ENCODE peak calls at places on chromosomes 12 and 14, in four cellular contexts. A is GM23338, I is K562, W is HepG2. P is an unnamed sample.

GRCh38 chr12:131684015-131684725 is 26.7 kb upstream of the SFSWAP start:
- DNase-seq in A (no peak), I (no peak), W (no peak), P (no peak)

GRCh38 chr14:69648480-69649414 is 37.4 kb downstream of the SUSD6 start:
- DNase-seq in W (peak), I (no peak), A (no peak), P (peak)

GRCh38 chr12:40055227-40055579 is 50.7 kb downstream of the SLC2A13 start:
- DNase-seq in A (no peak), W (no peak), I (no peak), P (no peak)

GRCh38 chr12:80777587-80777986 is 60.9 kb downstream of the MYF5 start:
- DNase-seq in W (peak), I (no peak), A (no peak), P (no peak)

GRCh38 chr14:57391609-57392195 is 1.3 kb downstream of the NAA30 start:
- DNase-seq in A (no peak), W (no peak), I (no peak), P (no peak)

GRCh38 chr12:50401383-50402155 is 884 bp downstream of the LARP4 start:
- DNase-seq in I (peak), W (no peak), A (peak), P (no peak)

GRCh38 chr14:66117600-66117999 is 368.6 kb upstream of the CCDC196 start:
- DNase-seq in A (no peak), I (no peak), W (no peak), P (peak)

GRCh38 chr14:74902941-74903705 is 19.9 kb downstream of the RPS6KL1 start:
- DNase-seq in W (no peak), A (peak), I (no peak), P (no peak)

GRCh38 chr12:28699029-28699428 is 450.0 kb upstream of the FAR2 start:
- DNase-seq in W (no peak), A (no peak), I (no peak), P (no peak)

GRCh38 chr14:54364555-54365415 is 32.0 kb upstream of the CDKN3 start:
- DNase-seq in W (peak), A (no peak), I (no peak), P (no peak)

GRCh38 chr14:69938751-69939150 is 59.5 kb downstream of the SMOC1 start:
- DNase-seq in A (no peak), W (no peak), I (no peak), P (no peak)

GRCh38 chr12:79614730-79615129 is 76.0 kb downstream of the PAWR start:
- DNase-seq in A (no peak), W (no peak), I (no peak), P (no peak)

GRCh38 chr14:65101631-65102440 is 481 bp downstream of the MAX start:
- DNase-seq in A (peak), W (no peak), I (no peak), P (no peak)

GRCh38 chr12:110546339-110546738 is 36.8 kb downstream of the PPTC7 start:
- DNase-seq in I (no peak), A (no peak), W (no peak), P (no peak)

GRCh38 chr12:124611559-124612391 is 44.4 kb upstream of the NCOR2 start:
- DNase-seq in I (no peak), W (no peak), A (no peak), P (no peak)

GRCh38 chr12:38477341-38478090 is 160.9 kb downstream of the ALG10B start:
- DNase-seq in A (no peak), I (no peak), W (no peak), P (no peak)

GRCh38 chr12:70936414-70936813 is 15.9 kb upstream of the PTPRR start:
- DNase-seq in A (no peak), W (no peak), I (no peak), P (no peak)

GRCh38 chr12:114240288-114240687 is 165.7 kb downstream of the TBX5 start:
- DNase-seq in A (no peak), W (no peak), I (no peak), P (no peak)

GRCh38 chr14:88611878-88612277 is 49.0 kb downstream of the ZC3H14 start:
- DNase-seq in W (no peak), I (no peak), A (no peak), P (no peak)

GRCh38 chr14:63174760-63175191 is 29.5 kb upstream of the RHOJ start:
- DNase-seq in W (peak), I (peak), A (peak), P (peak)

GRCh38 chr12:46401703-46402102 is 29.1 kb upstream of the SLC38A2 start:
- DNase-seq in I (no peak), W (no peak), A (peak), P (no peak)

GRCh38 chr14:31456841-31457664 is at the start of gene DTD2:
- DNase-seq in A (peak), W (peak), I (peak), P (peak)

GRCh38 chr12:113837059-113837458 is 129.1 kb downstream of the RBM19 start:
- DNase-seq in I (no peak), A (no peak), W (no peak), P (no peak)

GRCh38 chr14:72752034-72752412 is 141.9 kb downstream of the DPF3 start:
- DNase-seq in I (no peak), A (no peak), W (no peak), P (no peak)

GRCh38 chr12:130706885-130707570 is 9.1 kb downstream of the RIMBP2 start:
- DNase-seq in I (no peak), A (no peak), W (no peak), P (no peak)

GRCh38 chr14:58663494-58664111 is 25.8 kb downstream of the DACT1 start:
- DNase-seq in A (peak), W (no peak), I (no peak), P (no peak)

GRCh38 chr12:67774983-67775587 is 126.5 kb downstream of the DYRK2 start:
- DNase-seq in I (no peak), W (no peak), A (no peak), P (no peak)

GRCh38 chr12:1216560-1216959 is 225.5 kb downstream of the ERC1 start:
- DNase-seq in W (no peak), A (no peak), I (no peak), P (no peak)

GRCh38 chr12:69821441-69822204 is 3.4 kb upstream of the MYRFL start:
- DNase-seq in A (no peak), W (no peak), I (no peak), P (no peak)

GRCh38 chr12:44224399-44224798 is 388.5 kb downstream of the TMEM117 start:
- DNase-seq in W (no peak), A (no peak), I (no peak), P (no peak)

GRCh38 chr12:85016423-85016822 is 19.7 kb downstream of the TSPAN19 start:
- DNase-seq in A (no peak), I (no peak), W (peak), P (peak)

GRCh38 chr14:45867046-45867894 is 614.3 kb upstream of the MIS18BP1 start:
- DNase-seq in A (no peak), I (no peak), W (no peak), P (no peak)

GRCh38 chr14:71472281-71472960 is 459.8 kb upstream of the RGS6 start:
- DNase-seq in A (no peak), W (no peak), I (no peak), P (no peak)

GRCh38 chr14:74578479-74578878 is 33.6 kb downstream of the LTBP2 start:
- DNase-seq in I (no peak), A (no peak), W (no peak), P (no peak)

GRCh38 chr14:49467091-49467490 is 119.1 kb downstream of the RPS29 start:
- DNase-seq in I (no peak), W (no peak), A (no peak), P (no peak)

GRCh38 chr14:49464885-49465284 is 121.3 kb downstream of the RPS29 start:
- DNase-seq in A (peak), W (peak), I (no peak), P (peak)

GRCh38 chr14:49460647-49461046 is 125.5 kb downstream of the RPS29 start:
- DNase-seq in A (no peak), I (no peak), W (no peak), P (no peak)

GRCh38 chr14:49461529-49462401 is 124.4 kb downstream of the RPS29 start:
- DNase-seq in W (peak), I (peak), A (peak), P (peak)

GRCh38 chr14:49463146-49463545 is 123.0 kb downstream of the RPS29 start:
- DNase-seq in I (no peak), A (no peak), W (no peak), P (no peak)
- TF ChIP-seq JUNB in I (no peak), A (no peak), W (no peak), P (no peak)

GRCh38 chr12:47687636-47688035 is 18.2 kb downstream of the RPAP3 start:
- DNase-seq in W (no peak), I (no peak), A (no peak), P (no peak)

GRCh38 chr12:47689215-47689614 is 16.6 kb downstream of the RPAP3 start:
- DNase-seq in A (no peak), W (no peak), I (no peak), P (no peak)

GRCh38 chr12:47686645-47687240 is 19.1 kb downstream of the RPAP3 start:
- DNase-seq in I (peak), A (peak), W (peak), P (peak)
- TF ChIP-seq JUNB in I (no peak), A (no peak), W (no peak), P (no peak)

DNA sequence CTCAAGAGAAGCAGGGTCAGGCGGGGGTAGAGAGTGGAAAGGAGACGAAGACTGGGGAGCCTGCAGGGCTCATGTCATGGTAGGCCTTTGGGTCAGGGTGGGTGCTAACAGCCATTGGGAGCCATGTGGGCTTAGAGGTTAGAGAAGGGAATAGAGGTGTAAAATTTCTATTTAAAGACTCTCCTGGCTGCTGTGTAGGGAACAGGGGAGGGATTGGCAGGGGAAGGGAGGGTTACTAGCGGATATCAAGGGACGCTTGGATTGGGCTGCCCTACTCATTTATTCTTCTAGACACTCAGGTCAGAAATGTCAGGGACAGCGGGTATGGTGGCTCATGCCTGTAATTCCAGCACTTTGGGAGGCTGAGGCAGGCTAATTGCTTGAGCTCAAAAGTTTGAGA is 18.2 kb downstream of the WSCD2 start:
- DNase-seq in A (no peak), I (no peak), W (no peak), P (no peak)
- TF ChIP-seq JUNB in A (no peak), I (no peak), W (no peak), P (no peak)

DNA sequence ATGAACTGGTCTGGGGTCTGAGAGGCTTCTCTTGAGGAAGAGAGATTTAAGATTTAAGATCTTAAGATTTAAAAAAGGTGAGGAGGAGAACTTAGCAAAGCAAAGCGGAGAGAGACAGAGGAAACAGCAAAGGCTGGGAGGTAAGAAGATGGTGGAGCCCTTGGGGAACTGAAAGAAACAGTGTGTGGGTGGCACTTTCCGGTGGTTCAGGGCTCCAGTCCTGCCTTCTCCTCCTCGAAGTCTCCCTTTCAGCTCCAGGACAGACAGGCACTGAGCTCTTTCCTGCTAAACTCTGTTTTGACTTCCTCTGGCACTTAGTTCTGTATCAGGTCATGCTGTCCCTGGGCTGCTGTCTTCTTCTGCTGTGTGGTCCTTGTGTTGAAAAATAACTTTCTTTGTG is 298.7 kb upstream of the SRRM4 start:
- DNase-seq in W (no peak), A (no peak), I (no peak), P (no peak)
- TF ChIP-seq JUNB in W (no peak), A (no peak), I (no peak), P (no peak)